ENCODE peak calls at places on chromosomes 12 and 14, in seven cellular contexts. One of them, this sample, is unnamed.

GRCh38 chr14:54651649-54652048 is 84.7 kb downstream of the SAMD4A start:
- DNase-seq in body of pancreas: no peak
- DNase-seq in Panc1: no peak
- DNase-seq in GM06990: no peak
- DNase-seq in heart right ventricle: no peak
- DNase-seq in stomach: no peak
- DNase-seq in fibroblast of villous mesenchyme: no peak
- DNase-seq in this sample: no peak

GRCh38 chr14:32682219-32682618 is 256.5 kb upstream of the NPAS3 start:
- DNase-seq in body of pancreas: peak
- DNase-seq in Panc1: no peak
- DNase-seq in GM06990: no peak
- DNase-seq in heart right ventricle: no peak
- DNase-seq in stomach: no peak
- DNase-seq in fibroblast of villous mesenchyme: no peak
- DNase-seq in this sample: no peak

GRCh38 chr14:89479802-89480201 is 62.8 kb upstream of the FOXN3 start:
- DNase-seq in body of pancreas: no peak
- DNase-seq in Panc1: no peak
- DNase-seq in GM06990: no peak
- DNase-seq in heart right ventricle: no peak
- DNase-seq in stomach: no peak
- DNase-seq in fibroblast of villous mesenchyme: peak
- DNase-seq in this sample: no peak

GRCh38 chr12:113479578-113480335 is 8.1 kb upstream of the LHX5 start:
- DNase-seq in body of pancreas: peak
- DNase-seq in Panc1: no peak
- DNase-seq in GM06990: no peak
- DNase-seq in heart right ventricle: peak
- DNase-seq in stomach: no peak
- DNase-seq in fibroblast of villous mesenchyme: peak
- DNase-seq in this sample: peak

GRCh38 chr12:96070670-96071279 is 35.4 kb upstream of the LTA4H start:
- DNase-seq in body of pancreas: no peak
- DNase-seq in Panc1: no peak
- DNase-seq in GM06990: peak
- DNase-seq in heart right ventricle: no peak
- DNase-seq in stomach: no peak
- DNase-seq in fibroblast of villous mesenchyme: peak
- DNase-seq in this sample: peak

GRCh38 chr12:104132351-104132956 is 5.6 kb downstream of the NFYB start:
- DNase-seq in body of pancreas: no peak
- DNase-seq in Panc1: no peak
- DNase-seq in GM06990: no peak
- DNase-seq in heart right ventricle: peak
- DNase-seq in stomach: no peak
- DNase-seq in fibroblast of villous mesenchyme: no peak
- DNase-seq in this sample: no peak

GRCh38 chr12:1532796-1533195 is 61.6 kb downstream of the FBXL14 start:
- DNase-seq in body of pancreas: no peak
- DNase-seq in Panc1: no peak
- DNase-seq in GM06990: no peak
- DNase-seq in heart right ventricle: no peak
- DNase-seq in stomach: no peak
- DNase-seq in fibroblast of villous mesenchyme: no peak
- DNase-seq in this sample: peak

GRCh38 chr14:77641534-77642341 is 25.3 kb upstream of the SPTLC2 start:
- DNase-seq in body of pancreas: peak
- DNase-seq in Panc1: no peak
- DNase-seq in GM06990: peak
- DNase-seq in heart right ventricle: peak
- DNase-seq in stomach: peak
- DNase-seq in fibroblast of villous mesenchyme: peak
- DNase-seq in this sample: peak

GRCh38 chr12:50221228-50222008 is 54.2 kb upstream of the CERS5 start:
- DNase-seq in body of pancreas: peak
- DNase-seq in Panc1: no peak
- DNase-seq in GM06990: peak
- DNase-seq in heart right ventricle: no peak
- DNase-seq in stomach: no peak
- DNase-seq in fibroblast of villous mesenchyme: peak
- DNase-seq in this sample: peak

DNA sequence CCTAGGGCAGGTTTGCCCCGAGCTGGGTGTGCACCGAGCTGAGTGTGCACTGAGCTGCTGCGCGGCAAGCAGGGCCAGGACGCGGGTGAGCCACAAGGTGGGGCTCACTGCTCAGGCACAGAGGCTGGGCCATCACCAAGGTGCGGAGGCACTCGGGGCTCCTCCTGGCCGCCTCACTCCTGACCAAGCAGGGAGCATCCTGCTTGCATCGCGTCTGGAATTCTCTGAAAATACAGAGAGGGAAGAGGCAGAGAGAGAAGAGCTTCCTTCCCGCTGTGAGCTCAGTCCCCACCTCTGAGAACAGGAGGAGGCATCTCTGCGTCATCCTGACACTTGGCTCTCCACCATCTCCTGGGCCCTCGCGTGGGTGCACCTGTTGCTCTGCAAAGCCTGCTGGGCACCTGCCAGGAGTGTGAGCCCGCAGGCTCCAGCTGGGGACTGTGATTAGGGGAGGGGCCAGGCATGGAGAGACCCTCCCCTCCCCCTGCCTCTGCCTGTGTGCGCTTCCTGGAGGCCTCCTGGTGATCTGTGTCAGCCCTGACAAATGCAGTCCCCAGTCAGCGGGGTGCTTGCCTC is 116.3 kb downstream of the GLT1D1 start:
- DNase-seq in body of pancreas: peak
- DNase-seq in Panc1: no peak
- DNase-seq in GM06990: peak
- DNase-seq in heart right ventricle: no peak
- DNase-seq in stomach: peak
- DNase-seq in fibroblast of villous mesenchyme: no peak
- DNase-seq in this sample: no peak
- TF ChIP-seq CTCF in body of pancreas: peak
- TF ChIP-seq CTCF in Panc1: peak
- TF ChIP-seq CTCF in GM06990: peak
- TF ChIP-seq CTCF in heart right ventricle: peak
- TF ChIP-seq CTCF in stomach: no peak
- TF ChIP-seq CTCF in fibroblast of villous mesenchyme: no peak
- TF ChIP-seq CTCF in this sample: peak

DNA sequence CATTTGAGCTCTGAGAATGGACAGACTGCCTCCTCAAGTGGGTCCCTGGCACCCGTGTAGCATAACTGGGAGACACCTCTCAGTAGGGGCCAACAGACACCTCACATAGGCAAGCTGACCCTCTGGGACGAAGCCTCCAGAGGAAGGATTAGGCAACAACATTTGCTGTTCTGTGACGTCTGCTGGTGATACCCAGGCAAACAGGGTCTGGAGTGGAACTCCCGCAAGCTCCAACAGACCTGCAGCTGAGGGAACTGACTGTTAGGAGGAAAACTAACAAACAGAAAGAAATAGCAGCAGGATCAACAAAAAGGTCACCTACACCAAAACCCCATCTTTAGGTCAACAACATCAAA is 69.6 kb downstream of the CEP83 start:
- DNase-seq in body of pancreas: no peak
- DNase-seq in Panc1: no peak
- DNase-seq in GM06990: no peak
- DNase-seq in heart right ventricle: no peak
- DNase-seq in stomach: no peak
- DNase-seq in fibroblast of villous mesenchyme: no peak
- DNase-seq in this sample: no peak
- H3K4me3 ChIP-seq in body of pancreas: no peak
- H3K4me3 ChIP-seq in Panc1: no peak
- H3K4me3 ChIP-seq in GM06990: no peak
- H3K4me3 ChIP-seq in heart right ventricle: no peak
- H3K4me3 ChIP-seq in stomach: no peak
- H3K4me3 ChIP-seq in fibroblast of villous mesenchyme: no peak
- H3K4me3 ChIP-seq in this sample: no peak

DNA sequence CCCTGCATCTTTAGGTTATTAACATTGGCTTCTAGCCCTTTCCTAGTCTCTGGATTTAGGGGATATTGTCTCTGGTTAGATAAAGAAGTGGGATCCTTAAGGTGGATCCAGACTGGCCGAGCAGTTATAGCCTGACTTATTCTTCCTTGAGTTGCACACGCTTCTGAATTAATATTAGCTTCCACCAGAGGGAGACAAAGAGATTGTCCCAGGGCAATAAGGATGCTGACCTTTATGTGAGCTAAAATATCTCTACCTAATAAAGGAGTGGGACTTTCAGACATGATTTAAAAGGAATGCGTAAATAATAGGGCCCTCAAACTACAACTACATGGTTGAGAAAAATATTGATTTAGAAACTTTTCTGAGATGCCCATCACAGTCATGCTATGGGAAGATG is 139.7 kb downstream of the SLCO1B3 start:
- DNase-seq in body of pancreas: peak
- DNase-seq in Panc1: peak
- DNase-seq in GM06990: no peak
- DNase-seq in heart right ventricle: no peak
- DNase-seq in stomach: no peak
- DNase-seq in fibroblast of villous mesenchyme: peak
- DNase-seq in this sample: peak
- TF ChIP-seq CTCF in body of pancreas: peak
- TF ChIP-seq CTCF in Panc1: peak
- TF ChIP-seq CTCF in GM06990: peak
- TF ChIP-seq CTCF in heart right ventricle: peak
- TF ChIP-seq CTCF in stomach: peak
- TF ChIP-seq CTCF in fibroblast of villous mesenchyme: peak
- TF ChIP-seq CTCF in this sample: peak

GRCh38 chr12:76916170-76916540 is 37.3 kb upstream of the CSRP2 start:
- DNase-seq in body of pancreas: no peak
- DNase-seq in Panc1: no peak
- DNase-seq in GM06990: no peak
- DNase-seq in heart right ventricle: no peak
- DNase-seq in stomach: no peak
- DNase-seq in fibroblast of villous mesenchyme: peak
- DNase-seq in this sample: no peak

GRCh38 chr12:76919388-76920181 is 40.8 kb upstream of the CSRP2 start:
- DNase-seq in body of pancreas: no peak
- DNase-seq in Panc1: no peak
- DNase-seq in GM06990: no peak
- DNase-seq in heart right ventricle: no peak
- DNase-seq in stomach: no peak
- DNase-seq in fibroblast of villous mesenchyme: no peak
- DNase-seq in this sample: no peak

GRCh38 chr12:76920182-76921014 is 41.6 kb upstream of the CSRP2 start:
- DNase-seq in body of pancreas: no peak
- DNase-seq in Panc1: no peak
- DNase-seq in GM06990: no peak
- DNase-seq in heart right ventricle: no peak
- DNase-seq in stomach: no peak
- DNase-seq in fibroblast of villous mesenchyme: no peak
- DNase-seq in this sample: no peak

GRCh38 chr12:76914102-76914859 is 35.5 kb upstream of the CSRP2 start:
- DNase-seq in body of pancreas: no peak
- DNase-seq in Panc1: no peak
- DNase-seq in GM06990: no peak
- DNase-seq in heart right ventricle: no peak
- DNase-seq in stomach: no peak
- DNase-seq in fibroblast of villous mesenchyme: no peak
- DNase-seq in this sample: no peak

GRCh38 chr12:76915381-76916169 is 36.8 kb upstream of the CSRP2 start:
- DNase-seq in body of pancreas: no peak
- DNase-seq in Panc1: no peak
- DNase-seq in GM06990: no peak
- DNase-seq in heart right ventricle: no peak
- DNase-seq in stomach: no peak
- DNase-seq in fibroblast of villous mesenchyme: peak
- DNase-seq in this sample: no peak
- H3K4me3 ChIP-seq in body of pancreas: no peak
- H3K4me3 ChIP-seq in Panc1: no peak
- H3K4me3 ChIP-seq in GM06990: no peak
- H3K4me3 ChIP-seq in heart right ventricle: no peak
- H3K4me3 ChIP-seq in stomach: no peak
- H3K4me3 ChIP-seq in fibroblast of villous mesenchyme: no peak
- H3K4me3 ChIP-seq in this sample: no peak

GRCh38 chr12:52697058-52697582 is 6.2 kb downstream of the KRT77 start:
- DNase-seq in body of pancreas: no peak
- DNase-seq in Panc1: no peak
- DNase-seq in GM06990: no peak
- DNase-seq in heart right ventricle: no peak
- DNase-seq in stomach: no peak
- DNase-seq in fibroblast of villous mesenchyme: no peak
- DNase-seq in this sample: no peak

GRCh38 chr12:52699373-52699772 is 4.0 kb downstream of the KRT77 start:
- DNase-seq in body of pancreas: no peak
- DNase-seq in Panc1: no peak
- DNase-seq in GM06990: no peak
- DNase-seq in heart right ventricle: no peak
- DNase-seq in stomach: no peak
- DNase-seq in fibroblast of villous mesenchyme: no peak
- DNase-seq in this sample: no peak

GRCh38 chr12:52698634-52699340 is 4.5 kb downstream of the KRT77 start:
- DNase-seq in body of pancreas: no peak
- DNase-seq in Panc1: no peak
- DNase-seq in GM06990: no peak
- DNase-seq in heart right ventricle: no peak
- DNase-seq in stomach: no peak
- DNase-seq in fibroblast of villous mesenchyme: no peak
- DNase-seq in this sample: no peak

GRCh38 chr12:52695039-52695438 is 8.3 kb downstream of the KRT77 start:
- DNase-seq in body of pancreas: no peak
- DNase-seq in Panc1: no peak
- DNase-seq in GM06990: no peak
- DNase-seq in heart right ventricle: no peak
- DNase-seq in stomach: no peak
- DNase-seq in fibroblast of villous mesenchyme: no peak
- DNase-seq in this sample: no peak

GRCh38 chr12:52696588-52696987 is 6.7 kb downstream of the KRT77 start:
- DNase-seq in body of pancreas: no peak
- DNase-seq in Panc1: no peak
- DNase-seq in GM06990: no peak
- DNase-seq in heart right ventricle: no peak
- DNase-seq in stomach: no peak
- DNase-seq in fibroblast of villous mesenchyme: no peak
- DNase-seq in this sample: no peak
- TF ChIP-seq CTCF in body of pancreas: no peak
- TF ChIP-seq CTCF in Panc1: no peak
- TF ChIP-seq CTCF in GM06990: no peak
- TF ChIP-seq CTCF in heart right ventricle: no peak
- TF ChIP-seq CTCF in stomach: no peak
- TF ChIP-seq CTCF in fibroblast of villous mesenchyme: no peak
- TF ChIP-seq CTCF in this sample: no peak

GRCh38 chr14:104138891-104139459 is 588 bp downstream of the KIF26A start:
- DNase-seq in body of pancreas: no peak
- DNase-seq in Panc1: no peak
- DNase-seq in GM06990: no peak
- DNase-seq in heart right ventricle: no peak
- DNase-seq in stomach: no peak
- DNase-seq in fibroblast of villous mesenchyme: no peak
- DNase-seq in this sample: no peak
- H3K4me3 ChIP-seq in body of pancreas: no peak
- H3K4me3 ChIP-seq in Panc1: peak
- H3K4me3 ChIP-seq in GM06990: no peak
- H3K4me3 ChIP-seq in heart right ventricle: peak
- H3K4me3 ChIP-seq in stomach: peak
- H3K4me3 ChIP-seq in fibroblast of villous mesenchyme: peak
- H3K4me3 ChIP-seq in this sample: peak

DNA sequence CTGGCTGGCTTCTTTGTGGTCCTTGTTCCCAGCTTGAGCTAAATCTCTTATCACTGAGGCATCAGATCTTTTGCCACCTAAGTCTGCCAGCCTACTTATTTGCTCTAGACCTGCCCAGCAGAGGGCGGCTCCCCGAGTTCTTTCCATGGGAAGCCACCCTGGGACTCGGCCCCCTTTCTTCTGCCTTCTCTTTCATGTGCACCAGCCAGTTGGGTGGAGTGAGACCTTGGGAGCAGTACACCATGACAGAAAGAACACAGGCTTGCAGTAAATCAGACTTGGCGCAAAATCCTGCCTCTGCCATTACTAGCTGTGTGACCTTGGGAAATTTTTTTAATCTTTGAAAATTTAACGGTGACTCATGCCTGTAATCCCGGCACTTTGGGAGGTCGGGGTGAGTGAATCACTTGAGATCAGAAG is 7.4 kb downstream of the SMAGP start:
- DNase-seq in body of pancreas: peak
- DNase-seq in Panc1: no peak
- DNase-seq in GM06990: no peak
- DNase-seq in heart right ventricle: no peak
- DNase-seq in stomach: peak
- DNase-seq in fibroblast of villous mesenchyme: peak
- DNase-seq in this sample: peak
- TF ChIP-seq CTCF in body of pancreas: peak
- TF ChIP-seq CTCF in Panc1: peak
- TF ChIP-seq CTCF in GM06990: peak
- TF ChIP-seq CTCF in heart right ventricle: peak
- TF ChIP-seq CTCF in stomach: peak
- TF ChIP-seq CTCF in fibroblast of villous mesenchyme: peak
- TF ChIP-seq CTCF in this sample: peak